ENCODE peak calls at places on chromosomes 4 and X, in five cellular contexts. I is stimulated activated CD4-positive, alpha-beta T cell treated with anti-CD3 and anti-CD28 coated beads, Interleukin-1b, Interleukin-23, amount 100 ng/mL, for 1 hour; B is naive thymus-derived CD8-positive, alpha-beta T cell; T is EL; O is activated T-cell treated with anti-CD3 and anti-CD28 coated beads, Interleukin-2, amount 50 U/mL, for 4 hours. G is an unnamed sample.

GRCh38 chr4:6147441-6147840 is 52.9 kb downstream of the JAKMIP1 start:
- DNase-seq in I (no peak), B (no peak), T (no peak), O (no peak), G (no peak)

GRCh38 chr4:168803727-168804126 is 206.3 kb downstream of the CBR4 start:
- DNase-seq in I (no peak), B (no peak), T (peak; percentile 70), O (no peak), G (no peak)

GRCh38 chr4:107519057-107519456 is 201.0 kb downstream of the PAPSS1 start:
- DNase-seq in I (no peak), B (no peak), T (peak; percentile 26), O (no peak), G (no peak)

GRCh38 chr4:161949941-161950725 is 213.7 kb downstream of the FSTL5 start:
- DNase-seq in I (no peak), B (no peak), T (peak; percentile 18), O (no peak), G (no peak)

GRCh38 chrX:35919536-35920309 is at the start of gene CFAP47:
- DNase-seq in I (no peak), B (no peak), T (no peak), O (no peak), G (no peak)

GRCh38 chr4:126888968-126889367 is 743.8 kb upstream of the INTU start:
- DNase-seq in I (no peak), B (no peak), T (peak; percentile 62), O (no peak), G (no peak)

GRCh38 chrX:77412631-77413030 is 34.6 kb upstream of the FGF16 start:
- DNase-seq in I (no peak), B (no peak), T (no peak), O (no peak), G (no peak)

GRCh38 chr4:87659247-87659931 is 9.3 kb downstream of the DMP1 start:
- DNase-seq in I (no peak), B (no peak), T (no peak), O (no peak), G (no peak)

GRCh38 chrX:15204130-15204751 is 65.6 kb downstream of the ASB9 start:
- DNase-seq in I (no peak), B (no peak), T (no peak), O (no peak), G (no peak)

GRCh38 chrX:40773809-40774208 is 38.5 kb upstream of the MED14 start:
- DNase-seq in I (no peak), B (no peak), T (peak; percentile 64), O (no peak), G (no peak)

GRCh38 chrX:134202561-134202960 is 34.4 kb upstream of the CCDC160 start:
- DNase-seq in I (no peak), B (no peak), T (no peak), O (no peak), G (no peak)

GRCh38 chr4:78951862-78952472 is 12.7 kb upstream of the PAQR3 start:
- DNase-seq in I (no peak), B (peak; percentile 27), T (peak; percentile 39), O (peak; percentile 15), G (peak; percentile 16)

GRCh38 chr4:111991797-111992196 is 153.5 kb upstream of the FAM241A start:
- DNase-seq in I (no peak), B (no peak), T (peak; percentile 17), O (no peak), G (no peak)

GRCh38 chr4:89939994-89940393 is 45.3 kb downstream of the MMRN1 start:
- DNase-seq in I (no peak), B (no peak), T (no peak), O (no peak), G (no peak)

GRCh38 chrX:138756234-138756633 is 44.7 kb upstream of the FGF13 start:
- DNase-seq in I (no peak), B (no peak), T (no peak), O (no peak), G (no peak)

GRCh38 chr4:181687116-181687515 is 556.1 kb upstream of the TENM3 start:
- DNase-seq in I (no peak), B (no peak), T (no peak), O (no peak), G (no peak)

GRCh38 chr4:125547842-125548241 is 233.1 kb downstream of the FAT4 start:
- DNase-seq in I (no peak), B (no peak), T (no peak), O (no peak), G (no peak)

GRCh38 chrX:57453901-57454300 is 137.9 kb upstream of the ZXDB start:
- DNase-seq in I (no peak), B (no peak), T (peak; percentile 7), O (no peak), G (no peak)

GRCh38 chr4:27198246-27198645 is 337.6 kb downstream of the STIM2 start:
- DNase-seq in I (no peak), B (no peak), T (no peak), O (no peak), G (no peak)

GRCh38 chrX:24030597-24030996 is 3.6 kb upstream of the KLHL15 start:
- DNase-seq in I (no peak), B (no peak), T (no peak), O (no peak), G (no peak)

GRCh38 chrX:123731258-123731986 is 1.4 kb downstream of the THOC2 start:
- DNase-seq in I (no peak), B (peak; percentile 5), T (peak; percentile 33), O (no peak), G (no peak)

GRCh38 chrX:110520053-110520452 is 161.4 kb downstream of the RTL9 start:
- DNase-seq in I (no peak), B (no peak), T (no peak), O (no peak), G (no peak)

GRCh38 chr4:145819246-145820181 is 119.1 kb downstream of the ZNF827 start:
- DNase-seq in I (no peak), B (no peak), T (no peak), O (no peak), G (no peak)

GRCh38 chrX:132367314-132367713 is 121.5 kb downstream of the MBNL3 start:
- DNase-seq in I (no peak), B (no peak), T (no peak), O (no peak), G (no peak)

GRCh38 chr4:47219586-47219985 is 188.2 kb downstream of the GABRB1 start:
- DNase-seq in I (no peak), B (no peak), T (no peak), O (no peak), G (no peak)

GRCh38 chr4:186765138-186765537 is 41.5 kb upstream of the FAT1 start:
- DNase-seq in I (no peak), B (no peak), T (peak; percentile 88), O (no peak), G (no peak)

GRCh38 chr4:153513596-153513995 is 47.4 kb downstream of the TMEM131L start:
- DNase-seq in I (no peak), B (no peak), T (peak; percentile 83), O (no peak), G (no peak)

GRCh38 chr4:105471566-105472176 is 2.2 kb downstream of the PPA2 start:
- DNase-seq in I (peak; percentile 20), B (peak; percentile 67), T (peak; percentile 74), O (peak; percentile 62), G (peak; percentile 69)

GRCh38 chrX:34848281-34848680 is 94.3 kb upstream of the FAM47B start:
- DNase-seq in I (no peak), B (no peak), T (peak; percentile 60), O (no peak), G (no peak)

GRCh38 chr4:144336633-144337032 is 196.1 kb upstream of the GYPA start:
- DNase-seq in I (no peak), B (no peak), T (no peak), O (no peak), G (no peak)

GRCh38 chr4:182338059-182338458 is 94.9 kb downstream of the TENM3 start:
- DNase-seq in I (no peak), B (no peak), T (no peak), O (no peak), G (no peak)

GRCh38 chrX:140918398-140919043 is 83.9 kb upstream of the SPANXB1 start:
- DNase-seq in I (no peak), B (peak; percentile 13), T (peak; percentile 57), O (peak; percentile 5), G (peak; percentile 14)

GRCh38 chr4:78222575-78223186 is 165.6 kb downstream of the FRAS1 start:
- DNase-seq in I (no peak), B (no peak), T (no peak), O (no peak), G (no peak)

GRCh38 chrX:49761481-49761880 is 65.7 kb upstream of the PAGE1 start:
- DNase-seq in I (no peak), B (peak; percentile 1), T (peak; percentile 0), O (no peak), G (no peak)

GRCh38 chr4:185651137-185651677 is 115.9 kb upstream of the PDLIM3 start:
- DNase-seq in I (no peak), B (no peak), T (no peak), O (no peak), G (no peak)

G was measured in effector CD4-positive, alpha-beta T cell.